ENCODE peak calls at places on chromosome 15, in nine cellular contexts. One of them, this sample, is unnamed.

GRCh38 chr15:34987623-34987981 is 485 bp downstream of the ZNF770 start:
- ATAC-seq in activated CD8-positive, alpha-beta T cell treated with anti-CD3 and anti-CD28 coated beads, Interleukin-2, amount 10 ng/mL, durations not matched to agents 7 days and 5 days: no peak
- ATAC-seq in HCT116: no peak
- ATAC-seq in CD4-positive, alpha-beta T cell: no peak
- ATAC-seq in activated naive CD4-positive, alpha-beta T cell treated with anti-CD3 and anti-CD28 coated beads, Interleukin-2, amount 50 U/mL, for 72 hours: no peak
- ATAC-seq in left cardiac atrium: peak; percentile 6
- ATAC-seq in pancreas: peak; percentile 1
- ATAC-seq in activated T-cell treated with anti-CD3 and anti-CD28 coated beads, Interleukin-2, amount 50 U/mL, for 4 hours: no peak
- ATAC-seq in activated B cell treated with CpG ODN at 0.5 μM for 24 hours: no peak
- ATAC-seq in this sample: no peak

GRCh38 chr15:64773606-64774555 is 1.5 kb downstream of the RBPMS2 start:
- ATAC-seq in activated CD8-positive, alpha-beta T cell treated with anti-CD3 and anti-CD28 coated beads, Interleukin-2, amount 10 ng/mL, durations not matched to agents 7 days and 5 days: no peak
- ATAC-seq in HCT116: no peak
- ATAC-seq in CD4-positive, alpha-beta T cell: no peak
- ATAC-seq in activated naive CD4-positive, alpha-beta T cell treated with anti-CD3 and anti-CD28 coated beads, Interleukin-2, amount 50 U/mL, for 72 hours: no peak
- ATAC-seq in left cardiac atrium: peak; percentile 25
- ATAC-seq in pancreas: no peak
- ATAC-seq in activated T-cell treated with anti-CD3 and anti-CD28 coated beads, Interleukin-2, amount 50 U/mL, for 4 hours: no peak
- ATAC-seq in activated B cell treated with CpG ODN at 0.5 μM for 24 hours: no peak
- ATAC-seq in this sample: peak; percentile 3

GRCh38 chr15:90074023-90074422 is 28.2 kb downstream of the IDH2 start:
- ATAC-seq in activated CD8-positive, alpha-beta T cell treated with anti-CD3 and anti-CD28 coated beads, Interleukin-2, amount 10 ng/mL, durations not matched to agents 7 days and 5 days: no peak
- ATAC-seq in HCT116: no peak
- ATAC-seq in CD4-positive, alpha-beta T cell: no peak
- ATAC-seq in activated naive CD4-positive, alpha-beta T cell treated with anti-CD3 and anti-CD28 coated beads, Interleukin-2, amount 50 U/mL, for 72 hours: no peak
- ATAC-seq in left cardiac atrium: no peak
- ATAC-seq in pancreas: peak; percentile 44
- ATAC-seq in activated T-cell treated with anti-CD3 and anti-CD28 coated beads, Interleukin-2, amount 50 U/mL, for 4 hours: no peak
- ATAC-seq in activated B cell treated with CpG ODN at 0.5 μM for 24 hours: no peak
- ATAC-seq in this sample: no peak

GRCh38 chr15:74783072-74783807 is 1.4 kb downstream of the CSK start:
- ATAC-seq in activated CD8-positive, alpha-beta T cell treated with anti-CD3 and anti-CD28 coated beads, Interleukin-2, amount 10 ng/mL, durations not matched to agents 7 days and 5 days: no peak
- ATAC-seq in HCT116: peak; percentile 34
- ATAC-seq in CD4-positive, alpha-beta T cell: no peak
- ATAC-seq in activated naive CD4-positive, alpha-beta T cell treated with anti-CD3 and anti-CD28 coated beads, Interleukin-2, amount 50 U/mL, for 72 hours: no peak
- ATAC-seq in left cardiac atrium: peak; percentile 20
- ATAC-seq in pancreas: peak; percentile 11
- ATAC-seq in activated T-cell treated with anti-CD3 and anti-CD28 coated beads, Interleukin-2, amount 50 U/mL, for 4 hours: no peak
- ATAC-seq in activated B cell treated with CpG ODN at 0.5 μM for 24 hours: peak; percentile 2
- ATAC-seq in this sample: no peak

GRCh38 chr15:78695849-78696248 is 54.8 kb upstream of the CHRNB4 start:
- ATAC-seq in activated CD8-positive, alpha-beta T cell treated with anti-CD3 and anti-CD28 coated beads, Interleukin-2, amount 10 ng/mL, durations not matched to agents 7 days and 5 days: no peak
- ATAC-seq in HCT116: no peak
- ATAC-seq in CD4-positive, alpha-beta T cell: no peak
- ATAC-seq in activated naive CD4-positive, alpha-beta T cell treated with anti-CD3 and anti-CD28 coated beads, Interleukin-2, amount 50 U/mL, for 72 hours: no peak
- ATAC-seq in left cardiac atrium: no peak
- ATAC-seq in pancreas: no peak
- ATAC-seq in activated T-cell treated with anti-CD3 and anti-CD28 coated beads, Interleukin-2, amount 50 U/mL, for 4 hours: no peak
- ATAC-seq in activated B cell treated with CpG ODN at 0.5 μM for 24 hours: no peak
- ATAC-seq in this sample: no peak

GRCh38 chr15:57395292-57395691 is 19.0 kb downstream of the CGNL1 start:
- ATAC-seq in activated CD8-positive, alpha-beta T cell treated with anti-CD3 and anti-CD28 coated beads, Interleukin-2, amount 10 ng/mL, durations not matched to agents 7 days and 5 days: no peak
- ATAC-seq in HCT116: no peak
- ATAC-seq in CD4-positive, alpha-beta T cell: no peak
- ATAC-seq in activated naive CD4-positive, alpha-beta T cell treated with anti-CD3 and anti-CD28 coated beads, Interleukin-2, amount 50 U/mL, for 72 hours: no peak
- ATAC-seq in left cardiac atrium: no peak
- ATAC-seq in pancreas: peak; percentile 43
- ATAC-seq in activated T-cell treated with anti-CD3 and anti-CD28 coated beads, Interleukin-2, amount 50 U/mL, for 4 hours: no peak
- ATAC-seq in activated B cell treated with CpG ODN at 0.5 μM for 24 hours: no peak
- ATAC-seq in this sample: peak; percentile 22

GRCh38 chr15:92200891-92201290 is 192.8 kb upstream of the ST8SIA2 start:
- ATAC-seq in activated CD8-positive, alpha-beta T cell treated with anti-CD3 and anti-CD28 coated beads, Interleukin-2, amount 10 ng/mL, durations not matched to agents 7 days and 5 days: no peak
- ATAC-seq in HCT116: no peak
- ATAC-seq in CD4-positive, alpha-beta T cell: no peak
- ATAC-seq in activated naive CD4-positive, alpha-beta T cell treated with anti-CD3 and anti-CD28 coated beads, Interleukin-2, amount 50 U/mL, for 72 hours: no peak
- ATAC-seq in left cardiac atrium: no peak
- ATAC-seq in pancreas: no peak
- ATAC-seq in activated T-cell treated with anti-CD3 and anti-CD28 coated beads, Interleukin-2, amount 50 U/mL, for 4 hours: no peak
- ATAC-seq in activated B cell treated with CpG ODN at 0.5 μM for 24 hours: no peak
- ATAC-seq in this sample: no peak

GRCh38 chr15:52150878-52151277 is 38.3 kb upstream of the BCL2L10 start:
- ATAC-seq in activated CD8-positive, alpha-beta T cell treated with anti-CD3 and anti-CD28 coated beads, Interleukin-2, amount 10 ng/mL, durations not matched to agents 7 days and 5 days: no peak
- ATAC-seq in HCT116: no peak
- ATAC-seq in CD4-positive, alpha-beta T cell: no peak
- ATAC-seq in activated naive CD4-positive, alpha-beta T cell treated with anti-CD3 and anti-CD28 coated beads, Interleukin-2, amount 50 U/mL, for 72 hours: no peak
- ATAC-seq in left cardiac atrium: no peak
- ATAC-seq in pancreas: no peak
- ATAC-seq in activated T-cell treated with anti-CD3 and anti-CD28 coated beads, Interleukin-2, amount 50 U/mL, for 4 hours: no peak
- ATAC-seq in activated B cell treated with CpG ODN at 0.5 μM for 24 hours: peak; percentile 75
- ATAC-seq in this sample: no peak

This sample was measured in gastroesophageal sphincter.